ENCODE peak calls at places on chromosomes 1 and 21, in ten cellular contexts. Y, C, E, K, L, G, X, M, O and T are unnamed samples.

GRCh38 chr1:185284533-185285244 is 32.4 kb downstream of the IVNS1ABP start:
- DNase-seq in E (peak; percentile 47), K (no peak), C (no peak), M (no peak), Y (no peak), G (no peak), X (no peak), L (no peak), O (no peak), T (no peak)

GRCh38 chr1:81582467-81582986 is 218.2 kb upstream of the ADGRL2 start:
- DNase-seq in Y (no peak), G (no peak), C (no peak), E (no peak), K (no peak), M (peak; percentile 21), O (peak; percentile 0), L (no peak), X (no peak), T (no peak)

GRCh38 chr1:209527372-209527771 is 56.1 kb upstream of the CAMK1G start:
- DNase-seq in C (no peak), E (no peak), O (no peak), K (no peak), X (no peak), M (no peak), G (no peak), Y (no peak), L (no peak), T (no peak)

GRCh38 chr21:39854572-39854971 is 12.7 kb upstream of the PCP4 start:
- DNase-seq in M (no peak), O (no peak), X (no peak), E (no peak), Y (no peak), K (no peak), G (no peak), C (no peak), L (no peak), T (no peak)

GRCh38 chr21:42991992-42992740 is 17.8 kb downstream of the PKNOX1 start:
- DNase-seq in L (peak; percentile 93), X (no peak), G (no peak), E (peak; percentile 49), Y (peak; percentile 61), K (no peak), C (no peak), M (no peak), O (no peak), T (no peak)

GRCh38 chr1:19792237-19793002 is 7.3 kb downstream of the TMCO4 start:
- DNase-seq in Y (no peak), E (no peak), X (no peak), G (no peak), K (no peak), M (no peak), C (no peak), L (no peak), O (no peak), T (no peak)

GRCh38 chr1:54110991-54111390 is 41.8 kb downstream of the CDCP2 start:
- DNase-seq in C (peak; percentile 61), K (no peak), E (no peak), O (no peak), L (no peak), G (no peak), X (no peak), M (no peak), Y (no peak), T (no peak)

GRCh38 chr1:7541629-7542028 is 229.5 kb upstream of the VAMP3 start:
- DNase-seq in E (peak; percentile 43), C (no peak), K (no peak), G (no peak), X (no peak), Y (no peak), L (no peak), O (no peak), M (no peak), T (no peak)

GRCh38 chr1:224632381-224632871 is 16.3 kb downstream of the CNIH3 start:
- DNase-seq in L (no peak), Y (no peak), G (no peak), E (no peak), M (no peak), K (no peak), X (no peak), C (no peak), O (no peak), T (peak; percentile 43)

GRCh38 chr1:214472362-214472761 is 79.0 kb downstream of the PTPN14 start:
- DNase-seq in E (no peak), C (no peak), L (no peak), X (no peak), O (peak; percentile 33), Y (no peak), M (no peak), G (no peak), K (no peak), T (no peak)

DNA sequence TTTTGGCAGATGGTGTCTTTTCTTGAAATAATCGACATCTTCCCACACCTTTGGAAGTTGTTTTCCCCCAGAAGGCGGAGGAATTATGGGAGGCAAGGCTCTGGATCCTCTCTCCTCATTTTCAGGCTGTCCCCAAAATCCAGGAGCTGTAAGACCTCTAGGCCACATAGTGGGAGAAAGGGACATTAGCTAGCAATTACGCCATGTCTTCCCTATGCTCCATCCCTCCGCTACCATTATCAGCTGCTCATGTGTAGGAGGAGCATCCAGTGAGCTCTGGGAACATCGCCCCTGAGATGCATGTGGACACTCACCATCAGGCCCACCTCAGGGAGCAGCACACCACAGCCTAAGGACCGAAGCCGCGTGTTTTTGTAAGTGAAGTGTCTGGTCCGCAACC is 85.3 kb downstream of the C1orf94 start:
- DNase-seq in O (no peak), K (no peak), X (no peak), Y (no peak), M (no peak), L (peak; percentile 57), C (no peak), E (no peak), G (no peak), T (no peak)
- H3K27ac ChIP-seq in O (no peak overlapping the region), K (no peak overlapping the region), X (no peak overlapping the region), Y (no peak overlapping the region), M (no peak overlapping the region), L (no peak overlapping the region), C (no peak overlapping the region), E (no peak overlapping the region), G (no peak overlapping the region), T (no peak overlapping the region)

GRCh38 chr1:2135425-2135824 is 59.1 kb downstream of the FAAP20 start:
- DNase-seq in L (no peak), Y (peak; percentile 45), C (peak; percentile 84), O (no peak), X (peak; percentile 90), E (no peak), M (no peak), G (peak; percentile 69), K (peak; percentile 55), T (peak; percentile 62)
- TF ChIP-seq EP300 in L (no peak), Y (no peak), C (no peak), O (no peak), X (peak; percentile 27), E (no peak), M (no peak), G (no peak), K (peak; percentile 62), T (no peak)

DNA sequence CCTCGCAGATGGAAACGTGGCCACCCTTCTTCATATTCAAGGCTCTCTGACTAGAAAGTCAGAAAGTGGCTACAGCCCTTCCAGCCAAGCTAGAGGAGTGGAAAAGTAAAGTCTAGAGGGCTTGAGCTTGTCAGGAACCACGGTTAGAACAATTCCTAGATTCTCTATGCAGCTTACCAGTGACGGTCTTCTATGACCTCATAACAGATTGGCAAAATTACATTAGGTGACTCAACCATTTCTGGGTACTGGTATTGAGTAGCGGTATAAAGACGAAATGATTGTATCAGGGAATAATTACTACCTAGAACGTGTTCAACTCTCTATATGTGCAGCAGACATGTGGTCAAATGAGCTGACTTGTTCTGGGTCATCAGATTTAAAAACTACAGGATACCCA is 155.0 kb upstream of the RUNX1 start:
- DNase-seq in K (no peak), L (no peak), O (no peak), Y (no peak), X (no peak), G (no peak), M (no peak), C (no peak), E (no peak), T (no peak)
- H3K27ac ChIP-seq in K (peak overlapping the region; percentile 48), L (no peak overlapping the region), O (no peak overlapping the region), Y (peak overlapping the region; percentile 67), X (no peak overlapping the region), G (peak overlapping the region; percentile 39), M (no peak overlapping the region), C (no peak overlapping the region), E (no peak overlapping the region), T (peak overlapping the region; percentile 79)

GRCh38 chr1:202012544-202013478 is 2.4 kb downstream of the ELF3 start:
- DNase-seq in Y (peak; percentile 60), C (no peak), M (no peak), L (no peak), E (no peak), O (peak; percentile 56), G (no peak), X (no peak), K (no peak), T (peak; percentile 41)

GRCh38 chr1:202009326-202010031 is 908 bp upstream of the ELF3 start:
- DNase-seq in L (no peak), X (peak; percentile 81), K (peak; percentile 96), M (peak; percentile 25), O (peak; percentile 92), Y (peak; percentile 86), C (no peak), G (peak; percentile 90), E (peak; percentile 84), T (peak; percentile 89)

GRCh38 chr1:202011994-202012393 is 1.6 kb downstream of the ELF3 start:
- DNase-seq in L (no peak), Y (peak; percentile 38), X (no peak), C (no peak), O (peak; percentile 62), K (no peak), G (no peak), E (no peak), M (no peak), T (peak; percentile 28)

GRCh38 chr1:202007703-202008489 is 2.5 kb upstream of the ELF3 start:
- DNase-seq in E (peak; percentile 80), X (peak; percentile 89), G (no peak), O (no peak), Y (peak; percentile 90), C (no peak), K (no peak), L (no peak), M (no peak), T (peak; percentile 92)

DNA sequence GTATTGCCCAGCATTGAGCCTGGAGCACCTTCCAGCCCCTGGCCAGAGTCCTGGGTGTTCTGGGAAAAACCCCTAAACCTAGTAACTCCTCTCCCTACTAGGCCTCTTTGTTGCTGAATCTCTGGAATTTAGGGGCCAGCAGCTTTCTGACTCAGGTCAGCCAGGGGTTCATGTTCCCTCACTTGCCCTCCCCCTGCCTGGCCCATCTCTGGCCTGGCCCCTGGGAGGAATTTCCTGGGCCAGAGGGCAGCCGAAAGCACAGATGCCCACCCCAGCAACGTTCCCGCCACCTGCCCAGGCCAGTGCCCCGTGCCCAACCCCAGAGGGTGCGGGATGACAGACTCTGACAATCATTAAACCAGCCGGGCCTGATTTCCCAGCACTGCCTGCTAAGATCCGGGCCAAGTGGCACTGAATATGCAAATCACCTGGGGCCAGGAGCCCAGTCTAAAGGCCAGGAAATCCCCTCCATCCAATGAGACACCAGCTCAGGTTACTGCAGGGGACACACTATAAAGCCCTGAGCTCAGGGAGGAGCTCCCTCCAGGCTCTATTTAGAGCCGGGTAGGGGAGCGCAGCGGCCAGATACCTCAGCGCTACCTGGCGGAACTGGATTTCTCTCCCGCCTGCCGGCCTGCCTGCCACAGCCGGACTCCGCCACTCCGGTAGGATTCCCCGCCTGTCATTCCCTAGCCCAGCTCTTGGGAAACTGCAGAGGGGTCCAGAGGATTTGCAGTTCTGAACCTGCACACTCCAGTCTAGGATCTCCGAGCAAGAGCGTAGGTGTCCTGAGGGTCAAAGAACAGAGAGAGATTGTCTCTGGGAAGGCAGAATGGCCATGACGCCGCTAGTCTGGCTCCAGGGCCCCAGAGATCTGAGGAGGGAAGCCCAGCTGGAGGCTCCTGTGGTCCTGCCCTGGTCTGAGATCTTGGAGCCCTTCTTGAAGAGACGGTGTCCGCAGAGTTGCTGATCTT is at the start of gene ELF3:
- DNase-seq in Y (peak; percentile 92), K (no peak), M (peak; percentile 60), E (no peak), L (no peak), O (peak; percentile 100), G (no peak), C (no peak), X (peak; percentile 91), T (peak; percentile 95)
- TF ChIP-seq EP300 in Y (peak; percentile 21), K (no peak), M (no peak), E (no peak), L (no peak), O (peak; percentile 36), G (no peak), C (no peak), X (peak; percentile 90), T (no peak)